ENCODE peak calls at places on chromosomes 6 and 20, in four cellular contexts. H, W, R and B are unnamed samples.
A peak's percentile ranks its signal among the peaks of the same experiment; 100 is the strongest.

GRCh38 chr6:156699017-156699421 is 78.2 kb upstream of the ARID1B start:
- DNase-seq in W (peak; percentile 85), R (no peak), H (no peak), B (no peak)

GRCh38 chr6:142846883-142847287 is 98.1 kb downstream of the HIVEP2 start:
- DNase-seq in H (no peak), W (no peak), R (no peak), B (no peak)

GRCh38 chr6:51489133-51489532 is 598.3 kb downstream of the PKHD1 start:
- DNase-seq in H (peak; percentile 6), W (no peak), R (no peak), B (no peak)

GRCh38 chr6:116847234-116847633 is 18.4 kb upstream of the GPRC6A start:
- DNase-seq in W (no peak), R (no peak), H (peak; percentile 38), B (no peak)

GRCh38 chr20:43988451-43988850 is 73.8 kb downstream of the TOX2 start:
- DNase-seq in W (no peak), R (no peak), H (no peak), B (no peak)

GRCh38 chr20:3805594-3806264 is 9.6 kb downstream of the CDC25B start:
- DNase-seq in R (no peak), H (peak; percentile 62), W (no peak), B (no peak)

GRCh38 chr6:85460154-85460950 is 10.5 kb downstream of the NT5E start:
- DNase-seq in W (no peak), H (no peak), R (no peak), B (no peak)

GRCh38 chr6:54717849-54718455 is 128.6 kb upstream of the FAM83B start:
- DNase-seq in W (peak; percentile 20), H (peak; percentile 64), R (no peak), B (peak; percentile 42)

GRCh38 chr6:142537612-142538478 is 236.0 kb downstream of the ADGRG6 start:
- DNase-seq in H (peak; percentile 73), W (no peak), R (no peak), B (no peak)

GRCh38 chr6:7241709-7242645 is 71.0 kb downstream of the SSR1 start:
- DNase-seq in H (no peak), W (no peak), R (no peak), B (no peak)

GRCh38 chr20:33567949-33568348 is 78.1 kb downstream of the CBFA2T2 start:
- DNase-seq in W (no peak), H (no peak), R (no peak), B (no peak)

GRCh38 chr6:35687658-35688604 is 784 bp downstream of the FKBP5 start:
- DNase-seq in R (no peak), W (peak; percentile 25), H (peak; percentile 84), B (peak; percentile 71)

GRCh38 chr6:170439366-170440351 is 113.4 kb downstream of the PSMB1 start:
- DNase-seq in R (no peak), W (no peak), H (no peak), B (no peak)

GRCh38 chr6:4577406-4577805 is 198.8 kb upstream of the CDYL start:
- DNase-seq in W (no peak), R (no peak), H (no peak), B (no peak)

GRCh38 chr20:17614176-17614811 is 44.4 kb downstream of the DSTN start:
- DNase-seq in R (no peak), W (no peak), H (no peak), B (no peak)

GRCh38 chr20:58600756-58601155 is 50.3 kb upstream of the STX16 start:
- DNase-seq in W (no peak), R (no peak), H (no peak), B (no peak)

GRCh38 chr20:58597021-58597940 is 53.8 kb upstream of the STX16 start:
- DNase-seq in H (no peak), W (no peak), R (no peak), B (no peak)

GRCh38 chr20:58599966-58600365 is 51.1 kb upstream of the STX16 start:
- DNase-seq in H (no peak), W (no peak), R (no peak), B (no peak)

GRCh38 chr20:58596244-58597010 is 54.7 kb upstream of the STX16 start:
- DNase-seq in W (no peak), H (no peak), R (no peak), B (no peak)

DNA sequence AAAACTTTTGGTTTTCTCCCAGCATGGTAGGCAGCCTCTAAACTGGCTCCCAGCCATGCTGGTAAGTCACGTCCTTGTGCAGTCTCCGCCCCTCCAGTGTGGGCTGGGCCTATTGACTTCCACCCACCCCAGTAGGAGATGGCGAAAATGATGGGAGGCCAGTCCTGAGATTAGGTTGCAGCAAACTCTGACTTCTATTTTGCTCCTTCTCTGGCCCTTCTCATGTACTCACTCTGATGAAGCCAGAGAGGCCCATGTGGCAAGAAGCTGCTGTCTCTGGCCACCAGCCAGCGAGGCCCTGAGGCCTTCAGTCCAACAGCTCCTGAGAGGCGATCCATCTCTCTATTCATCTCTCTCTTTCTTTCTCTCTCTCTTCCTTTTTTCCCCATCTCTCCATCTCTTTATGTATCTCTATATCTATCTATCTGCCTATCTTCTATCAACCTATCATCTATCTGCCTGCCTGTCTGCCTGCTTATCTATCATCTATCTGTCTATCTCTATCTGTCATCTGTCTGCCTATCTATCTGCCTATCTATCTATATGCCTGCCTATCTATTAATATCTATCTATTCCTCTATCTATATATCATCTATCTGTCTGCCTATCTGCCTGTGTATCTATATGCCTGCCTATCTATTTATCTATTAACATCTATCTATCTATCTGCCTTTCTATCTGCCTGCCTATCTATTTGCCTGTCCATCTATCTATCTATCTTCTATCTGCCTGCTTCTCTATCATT is 52.6 kb upstream of the STX16 start:
- DNase-seq in W (no peak), R (no peak), H (no peak), B (no peak)
- TF ChIP-seq SPI1 in W (no peak), R (no peak), H (no peak), B (no peak)

GRCh38 chr20:56445130-56445529 is 23.3 kb upstream of the RTF2 start:
- DNase-seq in R (no peak), W (no peak), H (no peak), B (no peak)

GRCh38 chr20:56442381-56443365 is 25.8 kb upstream of the RTF2 start:
- DNase-seq in W (no peak), H (no peak), R (no peak), B (no peak)

GRCh38 chr20:56447227-56447626 is 21.2 kb upstream of the RTF2 start:
- DNase-seq in R (no peak), W (no peak), H (no peak), B (no peak)

GRCh38 chr20:56445540-56445939 is 22.9 kb upstream of the RTF2 start:
- DNase-seq in R (no peak), H (no peak), W (no peak), B (no peak)

DNA sequence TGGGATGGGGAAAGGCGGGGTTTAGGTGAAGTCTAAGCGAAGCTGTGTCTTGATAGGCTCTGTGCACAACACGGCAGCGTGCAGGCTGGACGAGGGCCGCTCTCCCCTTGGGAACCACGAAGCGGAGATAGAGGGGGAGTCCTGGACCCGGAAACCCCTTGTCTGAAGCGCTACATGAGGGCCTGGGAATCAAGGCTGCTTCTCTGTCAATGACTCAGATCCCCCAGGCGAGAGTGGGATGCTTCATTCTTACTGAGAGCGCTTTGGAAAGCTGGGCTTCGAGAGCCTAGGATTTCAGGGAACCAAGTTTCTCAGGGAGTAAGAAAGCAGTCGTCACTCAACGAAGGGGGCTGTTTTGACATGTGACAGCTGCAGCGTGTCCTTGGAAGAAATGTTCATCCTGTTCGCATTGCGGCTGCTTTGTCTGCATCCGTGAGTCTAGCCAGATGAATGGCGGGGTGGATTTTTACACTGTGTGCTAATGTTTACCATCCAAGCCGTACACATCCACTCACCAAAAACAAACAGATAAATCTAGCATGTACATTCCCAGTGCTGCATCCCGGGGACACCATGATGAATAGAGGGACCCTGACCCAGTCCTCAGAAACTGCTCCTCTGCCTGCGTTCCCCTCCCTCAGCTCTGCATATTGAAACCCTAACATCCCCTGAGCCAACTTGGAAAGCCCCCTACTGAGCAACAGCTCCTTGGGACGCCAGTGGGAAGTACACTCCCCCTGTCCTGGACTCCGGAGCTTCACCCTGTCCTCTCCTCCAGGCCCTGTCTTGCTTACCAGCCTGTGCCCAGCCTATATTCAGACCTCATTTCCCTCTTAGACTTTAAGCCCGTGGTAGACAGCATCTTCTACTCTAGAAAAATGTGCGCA is 24.5 kb upstream of the RTF2 start:
- DNase-seq in H (no peak), W (no peak), R (no peak), B (no peak)
- TF ChIP-seq POLR2AphosphoS5 in H (no peak), W (no peak), R (no peak), B (no peak)

GRCh38 chr20:55103188-55103587 is 627.8 kb downstream of the DOK5 start:
- DNase-seq in H (peak; percentile 88), R (no peak), W (no peak), B (no peak)
- TF ChIP-seq SPI1 in H (peak; percentile 50), R (no peak), W (no peak), B (no peak)

GRCh38 chr20:52996726-52997125 is 24.6 kb downstream of the TSHZ2 start:
- DNase-seq in R (no peak), W (no peak), H (no peak), B (no peak)

GRCh38 chr20:52996130-52996529 is 24.0 kb downstream of the TSHZ2 start:
- DNase-seq in R (no peak), W (no peak), H (no peak), B (no peak)

GRCh38 chr20:52999040-52999439 is 26.9 kb downstream of the TSHZ2 start:
- DNase-seq in R (no peak), W (no peak), H (no peak), B (no peak)

GRCh38 chr20:53001502-53002301 is 29.5 kb downstream of the TSHZ2 start:
- DNase-seq in W (peak; percentile 55), H (no peak), R (no peak), B (no peak)

GRCh38 chr20:52998268-52998667 is 26.1 kb downstream of the TSHZ2 start:
- DNase-seq in W (no peak), R (no peak), H (no peak), B (no peak)
- TF ChIP-seq POLR2AphosphoS5 in W (no peak), R (no peak), H (no peak), B (no peak)